ENCODE peak calls at places on chromosome 4, in five cellular contexts. T is GM04504, D is ACHN, Z is nephron progenitor cell, S is T47D. P is an unnamed sample.

GRCh38 chr4:110617095-110617494 is 5.8 kb downstream of the PITX2 start:
- DNase-seq in T (no peak), S (no peak), Z (no peak), D (no peak), P (no peak)

GRCh38 chr4:76781698-76782595 is 116.0 kb downstream of the SOWAHB start:
- DNase-seq in D (peak; percentile 78), Z (no peak), S (peak; percentile 86), T (peak; percentile 98), P (no peak)

GRCh38 chr4:76984127-76984526 is 34.6 kb downstream of the SEPTIN11 start:
- DNase-seq in T (no peak), D (peak; percentile 47), S (peak; percentile 25), Z (no peak), P (no peak)

GRCh38 chr4:3427134-3427476 is 14.7 kb upstream of the HGFAC start:
- DNase-seq in Z (no peak), S (no peak), T (no peak), D (no peak), P (no peak)

GRCh38 chr4:42460043-42460442 is 62.8 kb downstream of the SHISA3 start:
- DNase-seq in T (no peak), S (no peak), Z (no peak), D (no peak), P (no peak)

GRCh38 chr4:89752932-89753598 is 83.9 kb downstream of the SNCA start:
- DNase-seq in S (no peak), T (peak; percentile 67), D (peak; percentile 2), Z (peak; percentile 16), P (peak; percentile 40)

GRCh38 chr4:122668241-122668640 is 47.4 kb upstream of the IL21 start:
- DNase-seq in D (no peak), T (peak; percentile 83), Z (no peak), S (no peak), P (no peak)

GRCh38 chr4:128757712-128758111 is 51.8 kb upstream of the JADE1 start:
- DNase-seq in Z (peak; percentile 15), D (no peak), S (peak; percentile 14), T (no peak), P (peak; percentile 70)

GRCh38 chr4:1177274-1178141 is 5.1 kb upstream of the SPON2 start:
- DNase-seq in S (no peak), T (no peak), Z (no peak), D (no peak), P (peak; percentile 81)

GRCh38 chr4:17762705-17763104 is 18.7 kb downstream of the FAM184B start:
- DNase-seq in T (no peak), Z (no peak), S (peak; percentile 45), D (peak; percentile 43), P (peak; percentile 46)

GRCh38 chr4:183289688-183290087 is 30.4 kb downstream of the CLDN22 start:
- DNase-seq in S (peak; percentile 23), D (peak; percentile 19), Z (no peak), T (no peak), P (peak; percentile 0)

GRCh38 chr4:87188063-87188462 is 32.4 kb downstream of the KLHL8 start:
- DNase-seq in Z (no peak), D (no peak), S (peak; percentile 51), T (no peak), P (no peak)